ENCODE peak calls at places on chromosomes 2 and 18, in eight cellular contexts. S is stimulated activated naive CD8-positive, alpha-beta T cell treated with anti-CD3 and anti-CD28 coated beads, Interleukin-15, amount 100 ng/mL, for 72 hours; E is M059J; B is T-helper 2 cell; L is posterior vena cava; U is EL; V is stimulated activated CD4-positive, alpha-beta T cell treated with anti-CD3 and anti-CD28 coated beads, Interleukin-2, amount 100 ng/mL, for 24 hours; X is H7. J is an unnamed sample.

GRCh38 chr2:186852508-186852907 is 3.5 kb upstream of the ZSWIM2 start:
- DNase-seq in S (no peak), E (no peak), B (no peak), L (no peak), U (no peak), V (no peak), X (no peak), J (no peak)

GRCh38 chr2:239950144-239950920 is 74.8 kb downstream of the NDUFA10 start:
- DNase-seq in S (no peak), E (no peak), B (no peak), L (peak), U (no peak), V (no peak), X (peak), J (no peak)

GRCh38 chr2:109266998-109267854 is 138.2 kb downstream of the SH3RF3 start:
- DNase-seq in S (no peak), E (no peak), B (no peak), L (no peak), U (no peak), V (no peak), X (peak), J (peak)

GRCh38 chr2:236861196-236861875 is 224.4 kb upstream of the COPS8 start:
- DNase-seq in S (no peak), E (no peak), B (no peak), L (no peak), U (no peak), V (no peak), X (no peak), J (peak)

GRCh38 chr18:76518543-76519155 is 23.6 kb upstream of the ZNF516 start:
- DNase-seq in S (no peak), E (no peak), B (no peak), L (no peak), U (peak), V (no peak), X (peak), J (peak)

GRCh38 chr2:237626813-237627451 is 455 bp upstream of the LRRFIP1 start:
- DNase-seq in S (no peak), E (no peak), B (no peak), L (no peak), U (no peak), V (no peak), X (peak), J (peak)

GRCh38 chr2:60555066-60555793 is 1.8 kb upstream of the BCL11A start:
- DNase-seq in S (peak), E (peak), B (peak), L (peak), U (peak), V (peak), X (peak), J (peak)

GRCh38 chr2:220147186-220147585 is 519.8 kb downstream of the SLC4A3 start:
- DNase-seq in S (no peak), E (peak), B (no peak), L (no peak), U (peak), V (no peak), X (no peak), J (no peak)

GRCh38 chr2:200226652-200227426 is 79.7 kb upstream of the SPATS2L start:
- DNase-seq in S (no peak), E (no peak), B (no peak), L (no peak), U (no peak), V (no peak), X (no peak), J (no peak)

GRCh38 chr2:54143780-54144179 is 28.4 kb downstream of the ACYP2 start:
- DNase-seq in S (no peak), E (no peak), B (no peak), L (no peak), U (no peak), V (no peak), X (no peak), J (no peak)

GRCh38 chr2:138177693-138178092 is 213.4 kb downstream of the HNMT start:
- DNase-seq in S (no peak), E (no peak), B (no peak), L (no peak), U (no peak), V (no peak), X (no peak), J (no peak)

GRCh38 chr2:200863655-200864205 is 728 bp downstream of the CLK1 start:
- DNase-seq in S (no peak), E (peak), B (no peak), L (no peak), U (peak), V (peak), X (no peak), J (peak)

GRCh38 chr2:94993176-94994062 is 32.1 kb upstream of the MAL start:
- DNase-seq in S (no peak), E (no peak), B (no peak), L (peak), U (no peak), V (no peak), X (no peak), J (no peak)

GRCh38 chr2:176960736-176961135 is 251.9 kb upstream of the HNRNPA3 start:
- DNase-seq in S (no peak), E (peak), B (no peak), L (no peak), U (no peak), V (no peak), X (peak), J (no peak)